ENCODE peak calls at places on chromosome 9, in ten cellular contexts. One of them, this sample, is unnamed.

GRCh38 chr9:69176446-69177135 is 2.5 kb downstream of the TJP2 start:
- DNase-seq in GM23338: no peak
- DNase-seq in tibial artery: peak
- DNase-seq in astrocyte: no peak
- DNase-seq in psoas muscle: no peak
- DNase-seq in BJ: no peak
- DNase-seq in MM.1S: no peak
- DNase-seq in kidney epithelial cell: no peak
- DNase-seq in brain microvascular endothelial cell: no peak
- DNase-seq in choroid plexus epithelial cell: no peak
- DNase-seq in this sample: no peak

GRCh38 chr9:36023260-36024048 is 13.3 kb upstream of the RECK start:
- DNase-seq in GM23338: peak
- DNase-seq in tibial artery: peak
- DNase-seq in astrocyte: peak
- DNase-seq in psoas muscle: peak
- DNase-seq in BJ: no peak
- DNase-seq in MM.1S: peak
- DNase-seq in kidney epithelial cell: peak
- DNase-seq in brain microvascular endothelial cell: peak
- DNase-seq in choroid plexus epithelial cell: peak
- DNase-seq in this sample: peak

GRCh38 chr9:93203713-93204469 is 20.0 kb downstream of the WNK2 start:
- DNase-seq in GM23338: no peak
- DNase-seq in tibial artery: no peak
- DNase-seq in astrocyte: no peak
- DNase-seq in psoas muscle: no peak
- DNase-seq in BJ: no peak
- DNase-seq in MM.1S: no peak
- DNase-seq in kidney epithelial cell: no peak
- DNase-seq in brain microvascular endothelial cell: no peak
- DNase-seq in choroid plexus epithelial cell: no peak
- DNase-seq in this sample: no peak

GRCh38 chr9:96618209-96619108 is 1.2 kb downstream of the CDC14B start:
- DNase-seq in GM23338: peak
- DNase-seq in tibial artery: peak
- DNase-seq in astrocyte: no peak
- DNase-seq in psoas muscle: peak
- DNase-seq in BJ: no peak
- DNase-seq in MM.1S: no peak
- DNase-seq in kidney epithelial cell: no peak
- DNase-seq in brain microvascular endothelial cell: peak
- DNase-seq in choroid plexus epithelial cell: peak
- DNase-seq in this sample: peak

GRCh38 chr9:16325966-16326365 is 544.5 kb downstream of the BNC2 start:
- DNase-seq in GM23338: no peak
- DNase-seq in tibial artery: no peak
- DNase-seq in astrocyte: no peak
- DNase-seq in psoas muscle: no peak
- DNase-seq in BJ: no peak
- DNase-seq in MM.1S: no peak
- DNase-seq in kidney epithelial cell: no peak
- DNase-seq in brain microvascular endothelial cell: no peak
- DNase-seq in choroid plexus epithelial cell: no peak
- DNase-seq in this sample: no peak

GRCh38 chr9:36728651-36729520 is 156.2 kb downstream of the MELK start:
- DNase-seq in GM23338: peak
- DNase-seq in tibial artery: no peak
- DNase-seq in astrocyte: peak
- DNase-seq in psoas muscle: peak
- DNase-seq in BJ: peak
- DNase-seq in MM.1S: peak
- DNase-seq in kidney epithelial cell: peak
- DNase-seq in brain microvascular endothelial cell: peak
- DNase-seq in choroid plexus epithelial cell: peak
- DNase-seq in this sample: peak

GRCh38 chr9:128214571-128215490 is 11.7 kb downstream of the DNM1 start:
- DNase-seq in GM23338: no peak
- DNase-seq in tibial artery: no peak
- DNase-seq in astrocyte: no peak
- DNase-seq in psoas muscle: no peak
- DNase-seq in BJ: no peak
- DNase-seq in MM.1S: no peak
- DNase-seq in kidney epithelial cell: no peak
- DNase-seq in brain microvascular endothelial cell: no peak
- DNase-seq in choroid plexus epithelial cell: no peak
- DNase-seq in this sample: peak

GRCh38 chr9:127264462-127265040 is at the start of gene GARNL3:
- DNase-seq in GM23338: peak
- DNase-seq in tibial artery: no peak
- DNase-seq in astrocyte: no peak
- DNase-seq in psoas muscle: no peak
- DNase-seq in BJ: no peak
- DNase-seq in MM.1S: no peak
- DNase-seq in kidney epithelial cell: no peak
- DNase-seq in brain microvascular endothelial cell: no peak
- DNase-seq in choroid plexus epithelial cell: peak
- DNase-seq in this sample: peak

GRCh38 chr9:121171236-121171635 is 30.4 kb downstream of the RAB14 start:
- DNase-seq in GM23338: no peak
- DNase-seq in tibial artery: no peak
- DNase-seq in astrocyte: no peak
- DNase-seq in psoas muscle: no peak
- DNase-seq in BJ: no peak
- DNase-seq in MM.1S: no peak
- DNase-seq in kidney epithelial cell: no peak
- DNase-seq in brain microvascular endothelial cell: no peak
- DNase-seq in choroid plexus epithelial cell: no peak
- DNase-seq in this sample: no peak

GRCh38 chr9:121173501-121173900 is 28.2 kb downstream of the RAB14 start:
- DNase-seq in GM23338: no peak
- DNase-seq in tibial artery: no peak
- DNase-seq in astrocyte: no peak
- DNase-seq in psoas muscle: no peak
- DNase-seq in BJ: no peak
- DNase-seq in MM.1S: no peak
- DNase-seq in kidney epithelial cell: no peak
- DNase-seq in brain microvascular endothelial cell: no peak
- DNase-seq in choroid plexus epithelial cell: no peak
- DNase-seq in this sample: no peak

GRCh38 chr9:121168052-121168451 is 33.6 kb downstream of the RAB14 start:
- DNase-seq in GM23338: no peak
- DNase-seq in tibial artery: no peak
- DNase-seq in astrocyte: no peak
- DNase-seq in psoas muscle: no peak
- DNase-seq in BJ: no peak
- DNase-seq in MM.1S: no peak
- DNase-seq in kidney epithelial cell: no peak
- DNase-seq in brain microvascular endothelial cell: no peak
- DNase-seq in choroid plexus epithelial cell: no peak
- DNase-seq in this sample: no peak

GRCh38 chr9:121172726-121173487 is 28.8 kb downstream of the RAB14 start:
- DNase-seq in GM23338: no peak
- DNase-seq in tibial artery: no peak
- DNase-seq in astrocyte: no peak
- DNase-seq in psoas muscle: no peak
- DNase-seq in BJ: no peak
- DNase-seq in MM.1S: no peak
- DNase-seq in kidney epithelial cell: no peak
- DNase-seq in brain microvascular endothelial cell: no peak
- DNase-seq in choroid plexus epithelial cell: no peak
- DNase-seq in this sample: no peak

DNA sequence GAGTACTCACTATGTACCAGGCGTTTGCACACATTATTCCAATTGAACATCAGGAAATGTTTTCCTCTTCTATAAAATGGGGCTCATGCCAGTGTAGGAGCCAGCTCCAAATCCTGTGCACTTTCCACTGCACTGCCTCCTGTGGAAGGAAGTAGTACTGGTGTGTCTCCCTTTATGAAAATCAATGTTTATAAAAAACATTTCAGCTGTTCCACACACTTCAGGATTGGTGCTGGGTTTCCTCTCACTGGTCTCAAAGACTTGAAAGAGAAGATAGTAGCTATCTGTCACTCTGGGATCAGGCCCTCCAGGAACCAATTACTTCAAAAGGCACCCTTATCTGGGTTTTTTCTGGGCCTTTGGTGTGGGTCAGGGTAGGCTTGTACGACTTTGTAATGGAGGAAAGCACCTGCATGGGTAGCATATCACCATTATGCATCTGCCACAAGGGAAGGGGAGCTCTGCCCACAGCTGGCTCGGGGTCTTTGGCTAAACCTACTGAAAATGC is 32.5 kb downstream of the RAB14 start:
- DNase-seq in GM23338: peak
- DNase-seq in tibial artery: peak
- DNase-seq in astrocyte: no peak
- DNase-seq in psoas muscle: no peak
- DNase-seq in BJ: no peak
- DNase-seq in MM.1S: no peak
- DNase-seq in kidney epithelial cell: no peak
- DNase-seq in brain microvascular endothelial cell: peak
- DNase-seq in choroid plexus epithelial cell: peak
- DNase-seq in this sample: no peak
- H3K4me3 ChIP-seq in GM23338: no peak
- H3K4me3 ChIP-seq in tibial artery: no peak
- H3K4me3 ChIP-seq in astrocyte: no peak
- H3K4me3 ChIP-seq in psoas muscle: no peak
- H3K4me3 ChIP-seq in BJ: no peak
- H3K4me3 ChIP-seq in MM.1S: no peak
- H3K4me3 ChIP-seq in kidney epithelial cell: no peak
- H3K4me3 ChIP-seq in brain microvascular endothelial cell: no peak
- H3K4me3 ChIP-seq in choroid plexus epithelial cell: no peak
- H3K4me3 ChIP-seq in this sample: no peak

GRCh38 chr9:14314929-14315753 is 1.2 kb upstream of the NFIB start:
- DNase-seq in GM23338: peak
- DNase-seq in tibial artery: peak
- DNase-seq in astrocyte: peak
- DNase-seq in psoas muscle: peak
- DNase-seq in BJ: no peak
- DNase-seq in MM.1S: peak
- DNase-seq in kidney epithelial cell: no peak
- DNase-seq in brain microvascular endothelial cell: peak
- DNase-seq in choroid plexus epithelial cell: peak
- DNase-seq in this sample: peak

GRCh38 chr9:14318934-14319513 is 5.1 kb upstream of the NFIB start:
- DNase-seq in GM23338: no peak
- DNase-seq in tibial artery: no peak
- DNase-seq in astrocyte: no peak
- DNase-seq in psoas muscle: no peak
- DNase-seq in BJ: no peak
- DNase-seq in MM.1S: no peak
- DNase-seq in kidney epithelial cell: no peak
- DNase-seq in brain microvascular endothelial cell: no peak
- DNase-seq in choroid plexus epithelial cell: no peak
- DNase-seq in this sample: no peak

GRCh38 chr9:14315754-14316573 is 2.0 kb upstream of the NFIB start:
- DNase-seq in GM23338: peak
- DNase-seq in tibial artery: peak
- DNase-seq in astrocyte: no peak
- DNase-seq in psoas muscle: peak
- DNase-seq in BJ: no peak
- DNase-seq in MM.1S: no peak
- DNase-seq in kidney epithelial cell: no peak
- DNase-seq in brain microvascular endothelial cell: peak
- DNase-seq in choroid plexus epithelial cell: peak
- DNase-seq in this sample: peak

GRCh38 chr9:14316574-14317304 is 2.8 kb upstream of the NFIB start:
- DNase-seq in GM23338: peak
- DNase-seq in tibial artery: no peak
- DNase-seq in astrocyte: no peak
- DNase-seq in psoas muscle: no peak
- DNase-seq in BJ: no peak
- DNase-seq in MM.1S: no peak
- DNase-seq in kidney epithelial cell: no peak
- DNase-seq in brain microvascular endothelial cell: no peak
- DNase-seq in choroid plexus epithelial cell: no peak
- DNase-seq in this sample: peak

GRCh38 chr9:14317667-14318255 is 3.8 kb upstream of the NFIB start:
- DNase-seq in GM23338: no peak
- DNase-seq in tibial artery: no peak
- DNase-seq in astrocyte: no peak
- DNase-seq in psoas muscle: no peak
- DNase-seq in BJ: no peak
- DNase-seq in MM.1S: no peak
- DNase-seq in kidney epithelial cell: no peak
- DNase-seq in brain microvascular endothelial cell: no peak
- DNase-seq in choroid plexus epithelial cell: no peak
- DNase-seq in this sample: no peak
- H3K4me3 ChIP-seq in GM23338: peak
- H3K4me3 ChIP-seq in tibial artery: peak
- H3K4me3 ChIP-seq in astrocyte: no peak
- H3K4me3 ChIP-seq in psoas muscle: peak
- H3K4me3 ChIP-seq in BJ: no peak
- H3K4me3 ChIP-seq in MM.1S: no peak
- H3K4me3 ChIP-seq in kidney epithelial cell: no peak
- H3K4me3 ChIP-seq in brain microvascular endothelial cell: no peak
- H3K4me3 ChIP-seq in choroid plexus epithelial cell: no peak
- H3K4me3 ChIP-seq in this sample: no peak

GRCh38 chr9:82367929-82368328 is 379.4 kb downstream of the SPATA31D1 start:
- DNase-seq in GM23338: no peak
- DNase-seq in tibial artery: no peak
- DNase-seq in astrocyte: no peak
- DNase-seq in psoas muscle: no peak
- DNase-seq in BJ: no peak
- DNase-seq in MM.1S: no peak
- DNase-seq in kidney epithelial cell: no peak
- DNase-seq in brain microvascular endothelial cell: no peak
- DNase-seq in choroid plexus epithelial cell: no peak
- DNase-seq in this sample: no peak
- H3K4me3 ChIP-seq in GM23338: no peak
- H3K4me3 ChIP-seq in tibial artery: no peak
- H3K4me3 ChIP-seq in astrocyte: no peak
- H3K4me3 ChIP-seq in psoas muscle: no peak
- H3K4me3 ChIP-seq in BJ: no peak
- H3K4me3 ChIP-seq in MM.1S: no peak
- H3K4me3 ChIP-seq in kidney epithelial cell: no peak
- H3K4me3 ChIP-seq in brain microvascular endothelial cell: no peak
- H3K4me3 ChIP-seq in choroid plexus epithelial cell: no peak
- H3K4me3 ChIP-seq in this sample: no peak

GRCh38 chr9:137342482-137342881 is 40.4 kb upstream of the NRARP start:
- DNase-seq in GM23338: no peak
- DNase-seq in tibial artery: no peak
- DNase-seq in astrocyte: no peak
- DNase-seq in psoas muscle: no peak
- DNase-seq in BJ: no peak
- DNase-seq in MM.1S: no peak
- DNase-seq in kidney epithelial cell: no peak
- DNase-seq in brain microvascular endothelial cell: no peak
- DNase-seq in choroid plexus epithelial cell: no peak
- DNase-seq in this sample: no peak

GRCh38 chr9:137336735-137337134 is 34.7 kb upstream of the NRARP start:
- DNase-seq in GM23338: no peak
- DNase-seq in tibial artery: no peak
- DNase-seq in astrocyte: no peak
- DNase-seq in psoas muscle: no peak
- DNase-seq in BJ: no peak
- DNase-seq in MM.1S: no peak
- DNase-seq in kidney epithelial cell: no peak
- DNase-seq in brain microvascular endothelial cell: no peak
- DNase-seq in choroid plexus epithelial cell: no peak
- DNase-seq in this sample: no peak

GRCh38 chr9:137341227-137341626 is 39.2 kb upstream of the NRARP start:
- DNase-seq in GM23338: no peak
- DNase-seq in tibial artery: no peak
- DNase-seq in astrocyte: no peak
- DNase-seq in psoas muscle: no peak
- DNase-seq in BJ: no peak
- DNase-seq in MM.1S: no peak
- DNase-seq in kidney epithelial cell: no peak
- DNase-seq in brain microvascular endothelial cell: no peak
- DNase-seq in choroid plexus epithelial cell: no peak
- DNase-seq in this sample: no peak

GRCh38 chr9:137339045-137339444 is 37.0 kb upstream of the NRARP start:
- DNase-seq in GM23338: no peak
- DNase-seq in tibial artery: no peak
- DNase-seq in astrocyte: peak
- DNase-seq in psoas muscle: no peak
- DNase-seq in BJ: no peak
- DNase-seq in MM.1S: no peak
- DNase-seq in kidney epithelial cell: no peak
- DNase-seq in brain microvascular endothelial cell: peak
- DNase-seq in choroid plexus epithelial cell: peak
- DNase-seq in this sample: no peak

GRCh38 chr9:137339606-137340462 is 37.8 kb upstream of the NRARP start:
- DNase-seq in GM23338: no peak
- DNase-seq in tibial artery: no peak
- DNase-seq in astrocyte: peak
- DNase-seq in psoas muscle: no peak
- DNase-seq in BJ: no peak
- DNase-seq in MM.1S: no peak
- DNase-seq in kidney epithelial cell: no peak
- DNase-seq in brain microvascular endothelial cell: peak
- DNase-seq in choroid plexus epithelial cell: peak
- DNase-seq in this sample: no peak
- H3K4me3 ChIP-seq in GM23338: no peak
- H3K4me3 ChIP-seq in tibial artery: no peak
- H3K4me3 ChIP-seq in astrocyte: no peak
- H3K4me3 ChIP-seq in psoas muscle: no peak
- H3K4me3 ChIP-seq in BJ: no peak
- H3K4me3 ChIP-seq in MM.1S: no peak
- H3K4me3 ChIP-seq in kidney epithelial cell: no peak
- H3K4me3 ChIP-seq in brain microvascular endothelial cell: no peak
- H3K4me3 ChIP-seq in choroid plexus epithelial cell: no peak
- H3K4me3 ChIP-seq in this sample: no peak

This sample was measured in H7.